ENCODE peak calls at places on chromosomes 5 and 9, in ten cellular contexts. One of them, this sample, is unnamed.

GRCh38 chr9:35826071-35826701 is 2.3 kb downstream of the FAM221B start:
- DNase-seq in AG10803: peak; percentile 65
- DNase-seq in stimulated activated CD4-positive, alpha-beta T cell treated with anti-CD3 and anti-CD28 coated beads, Interleukin-2, amount 100 ng/mL, for 48 hours: no peak
- DNase-seq in Panc1: peak; percentile 57
- DNase-seq in NCI-H524: peak; percentile 61
- DNase-seq in GM13976: peak; percentile 67
- DNase-seq in RWPE1: peak; percentile 66
- DNase-seq in HepG2: peak; percentile 65
- DNase-seq in NCI-H1694 treated with DMSO at 0.1 percent for 48 hours: peak; percentile 84
- DNase-seq in CD8-positive, alpha-beta memory T cell: peak; percentile 45
- DNase-seq in this sample: peak; percentile 57

GRCh38 chr9:16092627-16093091 is 539.8 kb downstream of the CCDC171 start:
- DNase-seq in AG10803: no peak
- DNase-seq in stimulated activated CD4-positive, alpha-beta T cell treated with anti-CD3 and anti-CD28 coated beads, Interleukin-2, amount 100 ng/mL, for 48 hours: no peak
- DNase-seq in Panc1: no peak
- DNase-seq in NCI-H524: no peak
- DNase-seq in GM13976: no peak
- DNase-seq in RWPE1: no peak
- DNase-seq in HepG2: no peak
- DNase-seq in NCI-H1694 treated with DMSO at 0.1 percent for 48 hours: no peak
- DNase-seq in CD8-positive, alpha-beta memory T cell: no peak
- DNase-seq in this sample: no peak

GRCh38 chr5:126166368-126166767 is 256.8 kb upstream of the GRAMD2B start:
- DNase-seq in AG10803: no peak
- DNase-seq in stimulated activated CD4-positive, alpha-beta T cell treated with anti-CD3 and anti-CD28 coated beads, Interleukin-2, amount 100 ng/mL, for 48 hours: no peak
- DNase-seq in Panc1: no peak
- DNase-seq in NCI-H524: no peak
- DNase-seq in GM13976: no peak
- DNase-seq in RWPE1: no peak
- DNase-seq in HepG2: no peak
- DNase-seq in NCI-H1694 treated with DMSO at 0.1 percent for 48 hours: no peak
- DNase-seq in CD8-positive, alpha-beta memory T cell: no peak
- DNase-seq in this sample: no peak

GRCh38 chr9:15529566-15530324 is 19.0 kb upstream of the PSIP1 start:
- DNase-seq in AG10803: no peak
- DNase-seq in stimulated activated CD4-positive, alpha-beta T cell treated with anti-CD3 and anti-CD28 coated beads, Interleukin-2, amount 100 ng/mL, for 48 hours: no peak
- DNase-seq in Panc1: no peak
- DNase-seq in NCI-H524: no peak
- DNase-seq in GM13976: peak; percentile 75
- DNase-seq in RWPE1: no peak
- DNase-seq in HepG2: no peak
- DNase-seq in NCI-H1694 treated with DMSO at 0.1 percent for 48 hours: no peak
- DNase-seq in CD8-positive, alpha-beta memory T cell: no peak
- DNase-seq in this sample: no peak

GRCh38 chr5:39137391-39138181 is 63.4 kb upstream of the RICTOR start:
- DNase-seq in AG10803: no peak
- DNase-seq in stimulated activated CD4-positive, alpha-beta T cell treated with anti-CD3 and anti-CD28 coated beads, Interleukin-2, amount 100 ng/mL, for 48 hours: no peak
- DNase-seq in Panc1: no peak
- DNase-seq in NCI-H524: no peak
- DNase-seq in GM13976: no peak
- DNase-seq in RWPE1: no peak
- DNase-seq in HepG2: no peak
- DNase-seq in NCI-H1694 treated with DMSO at 0.1 percent for 48 hours: no peak
- DNase-seq in CD8-positive, alpha-beta memory T cell: no peak
- DNase-seq in this sample: no peak

GRCh38 chr5:55897206-55897894 is 46.2 kb downstream of the IL31RA start:
- DNase-seq in AG10803: no peak
- DNase-seq in stimulated activated CD4-positive, alpha-beta T cell treated with anti-CD3 and anti-CD28 coated beads, Interleukin-2, amount 100 ng/mL, for 48 hours: no peak
- DNase-seq in Panc1: no peak
- DNase-seq in NCI-H524: no peak
- DNase-seq in GM13976: no peak
- DNase-seq in RWPE1: no peak
- DNase-seq in HepG2: no peak
- DNase-seq in NCI-H1694 treated with DMSO at 0.1 percent for 48 hours: no peak
- DNase-seq in CD8-positive, alpha-beta memory T cell: no peak
- DNase-seq in this sample: no peak

GRCh38 chr9:21579209-21579608 is 97.1 kb upstream of the IFNE start:
- DNase-seq in AG10803: peak; percentile 58
- DNase-seq in stimulated activated CD4-positive, alpha-beta T cell treated with anti-CD3 and anti-CD28 coated beads, Interleukin-2, amount 100 ng/mL, for 48 hours: no peak
- DNase-seq in Panc1: no peak
- DNase-seq in NCI-H524: no peak
- DNase-seq in GM13976: no peak
- DNase-seq in RWPE1: no peak
- DNase-seq in HepG2: no peak
- DNase-seq in NCI-H1694 treated with DMSO at 0.1 percent for 48 hours: no peak
- DNase-seq in CD8-positive, alpha-beta memory T cell: peak; percentile 65
- DNase-seq in this sample: no peak

GRCh38 chr5:114113604-114114003 is 248.3 kb upstream of the KCNN2 start:
- DNase-seq in AG10803: no peak
- DNase-seq in stimulated activated CD4-positive, alpha-beta T cell treated with anti-CD3 and anti-CD28 coated beads, Interleukin-2, amount 100 ng/mL, for 48 hours: no peak
- DNase-seq in Panc1: no peak
- DNase-seq in NCI-H524: no peak
- DNase-seq in GM13976: no peak
- DNase-seq in RWPE1: no peak
- DNase-seq in HepG2: no peak
- DNase-seq in NCI-H1694 treated with DMSO at 0.1 percent for 48 hours: no peak
- DNase-seq in CD8-positive, alpha-beta memory T cell: no peak
- DNase-seq in this sample: no peak

GRCh38 chr9:38316166-38316765 is 76.2 kb upstream of the ALDH1B1 start:
- DNase-seq in AG10803: no peak
- DNase-seq in stimulated activated CD4-positive, alpha-beta T cell treated with anti-CD3 and anti-CD28 coated beads, Interleukin-2, amount 100 ng/mL, for 48 hours: no peak
- DNase-seq in Panc1: no peak
- DNase-seq in NCI-H524: no peak
- DNase-seq in GM13976: no peak
- DNase-seq in RWPE1: no peak
- DNase-seq in HepG2: no peak
- DNase-seq in NCI-H1694 treated with DMSO at 0.1 percent for 48 hours: peak; percentile 40
- DNase-seq in CD8-positive, alpha-beta memory T cell: no peak
- DNase-seq in this sample: no peak

GRCh38 chr5:35230043-35230611 is at the start of gene PRLR:
- DNase-seq in AG10803: peak; percentile 25
- DNase-seq in stimulated activated CD4-positive, alpha-beta T cell treated with anti-CD3 and anti-CD28 coated beads, Interleukin-2, amount 100 ng/mL, for 48 hours: no peak
- DNase-seq in Panc1: no peak
- DNase-seq in NCI-H524: peak; percentile 27
- DNase-seq in GM13976: peak; percentile 37
- DNase-seq in RWPE1: peak; percentile 26
- DNase-seq in HepG2: peak; percentile 69
- DNase-seq in NCI-H1694 treated with DMSO at 0.1 percent for 48 hours: no peak
- DNase-seq in CD8-positive, alpha-beta memory T cell: no peak
- DNase-seq in this sample: no peak

This sample was measured in naive B cell.